ENCODE peak calls at places on chromosomes 13 and 19, in eight cellular contexts. C is body of pancreas, N is fibroblast of lung, O is mesendoderm, A is A549, W is heart right ventricle, R is cardiac muscle cell, T is adrenal gland. M is an unnamed sample. For H3K4me1, the result is how much of the 10 kb centered on the place peaks cover.

GRCh38 chr13:45781553-45782326 is 69.8 kb downstream of the SIAH3 start:
- DNase-seq in C (peak), N (peak), O (no peak), A (no peak), W (peak), R (no peak), T (peak), M (no peak)

GRCh38 chr19:41189425-41190065 is 3.5 kb upstream of the CYP2S1 start:
- DNase-seq in C (no peak), N (no peak), O (peak), A (no peak), W (no peak), R (peak), T (no peak), M (no peak)

GRCh38 chr13:67438465-67438864 is 208.3 kb upstream of the PCDH9 start:
- DNase-seq in C (no peak), N (peak), O (peak), A (peak), W (no peak), R (peak), T (no peak), M (no peak)

GRCh38 chr13:24452044-24452443 is 60.5 kb downstream of the PARP4 start:
- DNase-seq in C (no peak), N (no peak), O (no peak), A (no peak), W (no peak), R (no peak), T (no peak), M (no peak)

GRCh38 chr13:47679391-47679790 is 321.7 kb downstream of the SUCLA2 start:
- DNase-seq in C (no peak), N (peak), O (no peak), A (no peak), W (no peak), R (no peak), T (no peak), M (no peak)

GRCh38 chr19:18655173-18655844 is 18.5 kb downstream of the KLHL26 start:
- DNase-seq in C (no peak), N (no peak), O (no peak), A (no peak), W (no peak), R (no peak), T (no peak), M (no peak)

GRCh38 chr19:49119411-49120324 is at the start of gene PPFIA3:
- DNase-seq in C (peak), N (peak), O (peak), A (peak), W (peak), R (peak), T (peak), M (peak)

GRCh38 chr19:54271106-54271505 is 9.8 kb downstream of the LILRB2 start:
- DNase-seq in C (no peak), N (no peak), O (no peak), A (no peak), W (no peak), R (no peak), T (no peak), M (peak)

GRCh38 chr13:50990050-50990449 is 80.5 kb downstream of the RNASEH2B start:
- DNase-seq in C (no peak), N (no peak), O (no peak), A (no peak), W (no peak), R (no peak), T (no peak), M (no peak)

GRCh38 chr19:48636859-48637448 is at the start of gene DBP:
- DNase-seq in C (no peak), N (no peak), O (no peak), A (peak), W (no peak), R (peak), T (peak), M (no peak)

GRCh38 chr19:33462112-33462726 is 59.4 kb downstream of the PEPD start:
- DNase-seq in C (no peak), N (no peak), O (no peak), A (no peak), W (no peak), R (no peak), T (no peak), M (no peak)

GRCh38 chr13:106348032-106348431 is 187.4 kb downstream of the EFNB2 start:
- DNase-seq in C (no peak), N (peak), O (peak), A (peak), W (no peak), R (peak), T (no peak), M (no peak)

GRCh38 chr19:13463296-13463695 is 43.0 kb downstream of the CACNA1A start:
- DNase-seq in C (no peak), N (peak), O (peak), A (no peak), W (no peak), R (peak), T (no peak), M (no peak)

GRCh38 chr13:36673838-36674326 is at the start of gene SERTM1:
- DNase-seq in C (no peak), N (no peak), O (peak), A (peak), W (peak), R (peak), T (no peak), M (no peak)

GRCh38 chr19:5131866-5132561 is 163.1 kb downstream of the KDM4B start:
- DNase-seq in C (no peak), N (no peak), O (peak), A (no peak), W (no peak), R (no peak), T (no peak), M (no peak)

GRCh38 chr19:55958356-55958755 is 10.7 kb downstream of the NLRP8 start:
- DNase-seq in C (no peak), N (no peak), O (no peak), A (peak), W (no peak), R (no peak), T (no peak), M (no peak)

GRCh38 chr19:10009269-10009665 is 1.0 kb downstream of the COL5A3 start:
- DNase-seq in C (peak), N (peak), O (peak), A (no peak), W (peak), R (peak), T (peak), M (peak)

GRCh38 chr13:80048802-80049201 is 292.1 kb downstream of the SPRY2 start:
- DNase-seq in C (peak), N (peak), O (peak), A (peak), W (peak), R (peak), T (peak), M (peak)

GRCh38 chr19:6278740-6279619 is 795 bp downstream of the MLLT1 start:
- DNase-seq in C (peak), N (no peak), O (no peak), A (no peak), W (no peak), R (no peak), T (no peak), M (no peak)

GRCh38 chr13:113562085-113562749 is 22.3 kb upstream of the TFDP1 start:
- DNase-seq in C (peak), N (peak), O (peak), A (peak), W (peak), R (peak), T (peak), M (no peak)

GRCh38 chr13:40460116-40460515 is 206.3 kb downstream of the FOXO1 start:
- DNase-seq in C (no peak), N (no peak), O (no peak), A (no peak), W (no peak), R (no peak), T (no peak), M (no peak)

GRCh38 chr19:44746946-44747738 is 1.4 kb upstream of the BCL3 start:
- DNase-seq in C (peak), N (peak), O (peak), A (peak), W (peak), R (peak), T (peak), M (peak)

GRCh38 chr19:44749318-44749717 is 810 bp downstream of the BCL3 start:
- DNase-seq in C (no peak), N (no peak), O (no peak), A (no peak), W (no peak), R (no peak), T (no peak), M (no peak)

GRCh38 chr19:44748426-44749254 is at the start of gene BCL3:
- DNase-seq in C (peak), N (peak), O (no peak), A (peak), W (peak), R (peak), T (peak), M (peak)

GRCh38 chr19:44746616-44746945 is 1.9 kb upstream of the BCL3 start:
- DNase-seq in C (no peak), N (no peak), O (no peak), A (no peak), W (no peak), R (no peak), T (no peak), M (no peak)

GRCh38 chr19:44747739-44748425 is 626 bp upstream of the BCL3 start:
- DNase-seq in C (peak), N (peak), O (peak), A (peak), W (peak), R (peak), T (peak), M (peak)
- H3K4me1 ChIP-seq in C (half or more), N (under half), O (under half), A (half or more), W (half or more), R (under half), T (half or more), M (half or more)

DNA sequence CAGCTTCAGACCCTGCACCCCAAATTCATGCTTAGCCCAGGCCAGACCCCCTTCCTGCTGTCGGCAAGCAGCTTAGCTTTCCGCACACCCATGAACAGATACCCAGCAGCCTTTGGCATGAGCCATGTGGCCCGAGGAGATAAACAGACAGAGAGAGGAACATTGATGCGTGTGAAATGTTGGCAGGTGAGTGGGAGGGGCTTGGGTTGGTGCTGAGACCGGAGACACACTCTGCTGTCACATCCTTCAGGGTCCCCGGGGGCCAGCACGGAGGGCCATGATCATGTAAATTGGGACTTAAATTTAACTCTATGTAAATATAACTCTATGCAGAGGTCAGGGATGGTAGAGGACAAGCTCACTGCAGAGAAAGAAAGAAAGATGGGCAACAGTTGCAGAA is 1.5 kb downstream of the CD22 start:
- DNase-seq in C (no peak), N (no peak), O (no peak), A (no peak), W (no peak), R (no peak), T (no peak), M (no peak)
- H3K27ac ChIP-seq in C (no peak), N (no peak), O (no peak), A (no peak), W (no peak), R (no peak), T (no peak), M (no peak)

GRCh38 chr19:1852729-1853128 is 4.4 kb upstream of the REXO1 start:
- DNase-seq in C (no peak), N (no peak), O (no peak), A (no peak), W (no peak), R (no peak), T (peak), M (no peak)
- H3K4me1 ChIP-seq in C (under half), N (under half), O (under half), A (half or more), W (half or more), R (under half), T (half or more), M (under half)

GRCh38 chr13:110231348-110232047 is 75.5 kb downstream of the COL4A1 start:
- DNase-seq in C (no peak), N (no peak), O (no peak), A (no peak), W (no peak), R (no peak), T (peak), M (no peak)

GRCh38 chr13:110228936-110229904 is 77.7 kb downstream of the COL4A1 start:
- DNase-seq in C (no peak), N (no peak), O (no peak), A (no peak), W (no peak), R (no peak), T (peak), M (no peak)

GRCh38 chr13:110229905-110230563 is 76.9 kb downstream of the COL4A1 start:
- DNase-seq in C (no peak), N (no peak), O (no peak), A (no peak), W (no peak), R (no peak), T (no peak), M (no peak)

GRCh38 chr13:110232146-110232545 is 74.8 kb downstream of the COL4A1 start:
- DNase-seq in C (no peak), N (no peak), O (no peak), A (no peak), W (no peak), R (no peak), T (no peak), M (no peak)

DNA sequence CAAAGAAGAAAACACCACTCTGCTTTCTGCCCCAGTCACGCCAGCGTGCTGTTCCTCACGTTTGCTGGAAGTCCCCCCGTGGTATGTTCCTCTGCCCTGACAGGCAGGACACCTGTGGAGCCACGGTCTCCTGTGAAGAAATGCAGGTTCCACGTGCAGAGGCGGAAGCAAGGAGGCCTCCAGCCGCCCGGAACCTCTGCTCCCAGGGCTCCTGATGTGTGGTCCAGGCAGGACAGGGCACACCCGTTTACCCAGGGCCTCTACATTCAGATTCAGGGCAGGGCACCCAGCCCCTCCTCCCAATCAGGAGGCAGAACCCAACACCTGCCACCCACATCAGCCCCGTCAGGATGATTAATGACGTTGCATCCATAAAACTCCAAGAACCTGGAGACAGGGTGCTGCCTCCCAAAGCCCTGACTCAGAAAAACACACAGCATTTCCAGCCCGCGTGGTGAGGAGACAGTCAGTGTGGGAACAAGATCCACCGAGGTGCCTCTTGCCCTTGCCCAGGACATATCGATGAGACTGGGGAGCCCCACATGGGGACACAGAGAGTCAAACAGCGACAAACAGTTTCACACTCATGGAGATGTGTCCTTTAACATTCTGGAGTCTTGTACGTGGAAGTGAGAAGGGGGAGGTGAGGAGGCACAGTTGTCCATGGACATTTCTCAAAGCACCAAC is 76.2 kb downstream of the COL4A1 start:
- DNase-seq in C (no peak), N (no peak), O (no peak), A (no peak), W (no peak), R (no peak), T (peak), M (no peak)
- H3K27ac ChIP-seq in C (no peak), N (no peak), O (no peak), A (no peak), W (no peak), R (no peak), T (no peak), M (peak)

GRCh38 chr19:43545276-43545675 is 12.3 kb downstream of the ZNF575 start:
- DNase-seq in C (no peak), N (no peak), O (no peak), A (no peak), W (no peak), R (no peak), T (no peak), M (no peak)
- H3K4me1 ChIP-seq in C (under half), N (under half), O (under half), A (under half), W (under half), R (under half), T (under half), M (under half)

GRCh38 chr19:17114414-17114831 is 38.8 kb downstream of the MYO9B start:
- DNase-seq in C (no peak), N (no peak), O (peak), A (no peak), W (no peak), R (no peak), T (no peak), M (no peak)
- H3K27ac ChIP-seq in C (no peak), N (peak), O (no peak), A (no peak), W (no peak), R (no peak), T (no peak), M (no peak)